ENCODE peak calls at places on chromosomes 13 and 19, in seven cellular contexts. One of them, this sample, is unnamed.

GRCh38 chr19:2500157-2500556 is 24.2 kb downstream of the GADD45B start:
- DNase-seq in astrocyte of the hippocampus: no peak
- DNase-seq in tibial artery: no peak
- DNase-seq in activated gamma-delta T cell treated with anti-CD3 and anti-CD28 coated beads, Interleukin-2, amount 50 U/mL, for 16 hours: no peak
- DNase-seq in upper lobe of left lung: no peak
- DNase-seq in psoas muscle: peak; percentile 83
- DNase-seq in NCI-H1105: no peak
- DNase-seq in this sample: no peak

GRCh38 chr19:4130635-4131438 is 6.9 kb upstream of the MAP2K2 start:
- DNase-seq in astrocyte of the hippocampus: peak; percentile 86
- DNase-seq in tibial artery: no peak
- DNase-seq in activated gamma-delta T cell treated with anti-CD3 and anti-CD28 coated beads, Interleukin-2, amount 50 U/mL, for 16 hours: no peak
- DNase-seq in upper lobe of left lung: no peak
- DNase-seq in psoas muscle: no peak
- DNase-seq in NCI-H1105: no peak
- DNase-seq in this sample: no peak

GRCh38 chr13:30832845-30833332 is 73.2 kb upstream of the MEDAG start:
- DNase-seq in astrocyte of the hippocampus: peak; percentile 92
- DNase-seq in tibial artery: no peak
- DNase-seq in activated gamma-delta T cell treated with anti-CD3 and anti-CD28 coated beads, Interleukin-2, amount 50 U/mL, for 16 hours: no peak
- DNase-seq in upper lobe of left lung: peak; percentile 66
- DNase-seq in psoas muscle: peak; percentile 64
- DNase-seq in NCI-H1105: peak; percentile 83
- DNase-seq in this sample: peak; percentile 93

GRCh38 chr13:102566513-102566912 is 30.3 kb upstream of the TPP2 start:
- DNase-seq in astrocyte of the hippocampus: no peak
- DNase-seq in tibial artery: no peak
- DNase-seq in activated gamma-delta T cell treated with anti-CD3 and anti-CD28 coated beads, Interleukin-2, amount 50 U/mL, for 16 hours: no peak
- DNase-seq in upper lobe of left lung: no peak
- DNase-seq in psoas muscle: no peak
- DNase-seq in NCI-H1105: no peak
- DNase-seq in this sample: no peak

GRCh38 chr19:49651871-49652722 is 10.1 kb downstream of the SCAF1 start:
- DNase-seq in astrocyte of the hippocampus: no peak
- DNase-seq in tibial artery: no peak
- DNase-seq in activated gamma-delta T cell treated with anti-CD3 and anti-CD28 coated beads, Interleukin-2, amount 50 U/mL, for 16 hours: no peak
- DNase-seq in upper lobe of left lung: no peak
- DNase-seq in psoas muscle: no peak
- DNase-seq in NCI-H1105: no peak
- DNase-seq in this sample: no peak

GRCh38 chr19:36196249-36196648 is 18.2 kb downstream of the ZNF565 start:
- DNase-seq in astrocyte of the hippocampus: no peak
- DNase-seq in tibial artery: no peak
- DNase-seq in activated gamma-delta T cell treated with anti-CD3 and anti-CD28 coated beads, Interleukin-2, amount 50 U/mL, for 16 hours: no peak
- DNase-seq in upper lobe of left lung: no peak
- DNase-seq in psoas muscle: no peak
- DNase-seq in NCI-H1105: no peak
- DNase-seq in this sample: no peak

GRCh38 chr13:21240586-21240985 is 64.1 kb downstream of the MRPL57 start:
- DNase-seq in astrocyte of the hippocampus: peak; percentile 38
- DNase-seq in tibial artery: no peak
- DNase-seq in activated gamma-delta T cell treated with anti-CD3 and anti-CD28 coated beads, Interleukin-2, amount 50 U/mL, for 16 hours: no peak
- DNase-seq in upper lobe of left lung: no peak
- DNase-seq in psoas muscle: no peak
- DNase-seq in NCI-H1105: no peak
- DNase-seq in this sample: no peak

GRCh38 chr19:47226426-47227346 is 4.3 kb downstream of the BBC3 start:
- DNase-seq in astrocyte of the hippocampus: peak; percentile 67
- DNase-seq in tibial artery: peak; percentile 91
- DNase-seq in activated gamma-delta T cell treated with anti-CD3 and anti-CD28 coated beads, Interleukin-2, amount 50 U/mL, for 16 hours: no peak
- DNase-seq in upper lobe of left lung: peak; percentile 96
- DNase-seq in psoas muscle: peak; percentile 92
- DNase-seq in NCI-H1105: no peak
- DNase-seq in this sample: peak; percentile 25

GRCh38 chr13:93690139-93690538 is 463.5 kb downstream of the GPC6 start:
- DNase-seq in astrocyte of the hippocampus: peak; percentile 67
- DNase-seq in tibial artery: no peak
- DNase-seq in activated gamma-delta T cell treated with anti-CD3 and anti-CD28 coated beads, Interleukin-2, amount 50 U/mL, for 16 hours: no peak
- DNase-seq in upper lobe of left lung: no peak
- DNase-seq in psoas muscle: no peak
- DNase-seq in NCI-H1105: no peak
- DNase-seq in this sample: no peak

GRCh38 chr13:32121316-32121715 is 89.7 kb downstream of the FRY start:
- DNase-seq in astrocyte of the hippocampus: no peak
- DNase-seq in tibial artery: no peak
- DNase-seq in activated gamma-delta T cell treated with anti-CD3 and anti-CD28 coated beads, Interleukin-2, amount 50 U/mL, for 16 hours: no peak
- DNase-seq in upper lobe of left lung: no peak
- DNase-seq in psoas muscle: no peak
- DNase-seq in NCI-H1105: no peak
- DNase-seq in this sample: no peak

GRCh38 chr19:48511800-48512503 is at the start of gene LMTK3:
- DNase-seq in astrocyte of the hippocampus: peak; percentile 76
- DNase-seq in tibial artery: no peak
- DNase-seq in activated gamma-delta T cell treated with anti-CD3 and anti-CD28 coated beads, Interleukin-2, amount 50 U/mL, for 16 hours: peak; percentile 63
- DNase-seq in upper lobe of left lung: no peak
- DNase-seq in psoas muscle: no peak
- DNase-seq in NCI-H1105: peak; percentile 85
- DNase-seq in this sample: peak; percentile 81

GRCh38 chr19:13241321-13242104 is 91.3 kb downstream of the IER2 start:
- DNase-seq in astrocyte of the hippocampus: no peak
- DNase-seq in tibial artery: no peak
- DNase-seq in activated gamma-delta T cell treated with anti-CD3 and anti-CD28 coated beads, Interleukin-2, amount 50 U/mL, for 16 hours: no peak
- DNase-seq in upper lobe of left lung: no peak
- DNase-seq in psoas muscle: no peak
- DNase-seq in NCI-H1105: no peak
- DNase-seq in this sample: no peak

This sample was measured in NCI-H345.